ENCODE peak calls at places on chromosomes 16 and 17, in ten cellular contexts. Y is choroid plexus epithelial cell, H is left ventricle myocardium inferior, L is prostate gland, T is SK-N-SH, G is tibial nerve, V is fibroblast of the aortic adventitia, J is heart right ventricle, S is fibroblast of villous mesenchyme, C is GM23248. U is an unnamed sample.
A peak's percentile ranks its signal among the peaks of the same experiment; 100 is the strongest.

GRCh38 chr17:60269417-60269816 is 119.6 kb downstream of the CA4 start:
- DNase-seq in Y (no peak), H (no peak), L (no peak), T (no peak), G (no peak), V (no peak), J (no peak), S (peak; percentile 42), C (no peak), U (no peak)

GRCh38 chr17:77708936-77709335 is 249.6 kb upstream of the TNRC6C start:
- DNase-seq in Y (no peak), H (no peak), L (no peak), T (no peak), G (no peak), V (no peak), J (no peak), S (no peak), C (no peak), U (peak; percentile 7)

GRCh38 chr17:50479522-50480141 is 972 bp downstream of the RSAD1 start:
- DNase-seq in Y (peak; percentile 81), H (peak; percentile 70), L (peak; percentile 79), T (peak; percentile 95), G (peak; percentile 59), V (peak; percentile 72), J (peak; percentile 69), S (peak; percentile 77), C (peak; percentile 93), U (peak; percentile 75)

GRCh38 chr17:34382586-34383224 is 19.7 kb upstream of the CCL1 start:
- DNase-seq in Y (no peak), H (no peak), L (no peak), T (peak; percentile 16), G (no peak), V (peak; percentile 17), J (no peak), S (no peak), C (no peak), U (no peak)

GRCh38 chr16:50389900-50390896 is 21.4 kb upstream of the BRD7 start:
- DNase-seq in Y (no peak), H (no peak), L (no peak), T (peak; percentile 61), G (no peak), V (no peak), J (no peak), S (no peak), C (no peak), U (no peak)

GRCh38 chr16:19281246-19281645 is 4.3 kb upstream of the CLEC19A start:
- DNase-seq in Y (no peak), H (no peak), L (no peak), T (no peak), G (no peak), V (no peak), J (no peak), S (no peak), C (no peak), U (no peak)

GRCh38 chr16:87086575-87086974 is 230.6 kb downstream of the C16orf95 start:
- DNase-seq in Y (peak; percentile 69), H (no peak), L (no peak), T (no peak), G (no peak), V (peak; percentile 77), J (no peak), S (no peak), C (peak; percentile 9), U (no peak)

GRCh38 chr17:77491921-77492445 is 351.2 kb downstream of the SEC14L1 start:
- DNase-seq in Y (no peak), H (peak; percentile 11), L (no peak), T (no peak), G (no peak), V (no peak), J (no peak), S (no peak), C (no peak), U (no peak)

GRCh38 chr17:31321971-31322370 is 549 bp upstream of the EVI2A start:
- DNase-seq in Y (no peak), H (no peak), L (no peak), T (no peak), G (no peak), V (no peak), J (no peak), S (no peak), C (no peak), U (no peak)

GRCh38 chr17:31321481-31321880 is at the start of gene EVI2A:
- DNase-seq in Y (peak; percentile 90), H (no peak), L (no peak), T (no peak), G (no peak), V (peak; percentile 87), J (no peak), S (peak; percentile 72), C (peak; percentile 80), U (no peak)

GRCh38 chr17:31320231-31320630 is 1.2 kb downstream of the EVI2A start:
- DNase-seq in Y (no peak), H (no peak), L (no peak), T (no peak), G (no peak), V (peak; percentile 14), J (no peak), S (no peak), C (no peak), U (no peak)

GRCh38 chr17:31319253-31319661 is 2.2 kb downstream of the EVI2A start:
- DNase-seq in Y (no peak), H (no peak), L (no peak), T (no peak), G (no peak), V (no peak), J (no peak), S (no peak), C (no peak), U (no peak)

GRCh38 chr17:31320791-31321190 is 631 bp downstream of the EVI2A start:
- DNase-seq in Y (peak; percentile 50), H (no peak), L (no peak), T (peak; percentile 10), G (no peak), V (peak; percentile 49), J (no peak), S (peak; percentile 74), C (peak; percentile 10), U (no peak)
- H3K4me3 ChIP-seq in Y (peak overlapping the region; percentile 9), H (peak overlapping the region; percentile 32), L (no peak overlapping the region), T (no peak overlapping the region), G (no peak overlapping the region), V (peak overlapping the region; percentile 58), J (peak overlapping the region; percentile 5), S (no peak overlapping the region), C (peak overlapping the region; percentile 39), U (peak overlapping the region; percentile 1)

GRCh38 chr17:75771334-75772281 is 6.6 kb upstream of the GALK1 start:
- DNase-seq in Y (peak; percentile 61), H (no peak), L (no peak), T (no peak), G (no peak), V (peak; percentile 41), J (no peak), S (no peak), C (no peak), U (peak; percentile 45)
- H3K4me3 ChIP-seq in Y (no peak overlapping the region), H (no peak overlapping the region), L (no peak overlapping the region), T (no peak overlapping the region), G (no peak overlapping the region), V (no peak overlapping the region), J (no peak overlapping the region), S (no peak overlapping the region), C (no peak overlapping the region), U (no peak overlapping the region)

DNA sequence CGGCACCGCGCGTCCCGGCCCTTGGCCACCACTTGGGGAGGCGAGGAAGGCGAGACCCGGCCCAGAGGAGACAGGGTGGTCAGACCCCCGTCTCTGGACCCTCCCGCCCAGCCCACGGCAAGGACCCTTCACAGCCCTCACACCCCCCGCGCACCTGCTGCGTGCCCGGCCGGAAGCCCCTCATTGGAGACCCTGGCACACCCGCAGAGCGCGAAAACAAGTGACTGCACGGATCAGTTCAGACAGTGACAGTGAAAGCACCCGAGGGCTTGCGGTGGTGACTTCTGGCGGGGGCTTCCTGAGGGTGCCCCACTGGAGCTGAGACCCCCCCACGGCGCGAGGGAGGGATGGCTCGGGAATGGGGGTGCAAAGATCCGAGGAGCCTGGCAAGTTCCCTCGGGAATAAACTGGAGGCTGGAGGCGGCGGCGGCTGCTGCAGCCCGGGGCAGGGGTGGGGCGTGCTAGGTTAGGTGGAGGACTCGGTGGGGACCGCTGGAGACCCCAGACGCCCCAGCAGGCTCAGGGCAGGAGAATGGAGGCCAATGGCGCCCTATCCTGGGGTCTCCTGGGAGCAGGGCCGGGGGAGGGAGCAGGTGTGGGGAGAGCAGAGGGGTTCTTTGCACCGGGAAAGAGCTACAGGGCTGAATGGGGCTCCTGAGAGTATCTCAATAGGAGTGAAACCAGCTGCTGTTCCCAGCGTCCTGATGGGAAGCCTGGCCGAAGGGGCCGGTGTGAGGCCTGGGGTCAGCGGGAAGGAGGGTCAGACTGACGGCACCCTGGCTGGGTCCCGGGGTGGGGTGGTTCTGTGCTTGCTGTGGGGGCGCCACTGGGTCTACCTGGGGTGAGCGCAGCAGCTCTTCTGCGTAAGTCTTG is 824 bp upstream of the FBXL16 start:
- DNase-seq in Y (no peak), H (no peak), L (no peak), T (no peak), G (no peak), V (no peak), J (no peak), S (no peak), C (no peak), U (no peak)
- H3K4me3 ChIP-seq in Y (no peak overlapping the region), H (peak overlapping the region; percentile 21), L (no peak overlapping the region), T (peak overlapping the region; percentile 78), G (no peak overlapping the region), V (no peak overlapping the region), J (no peak overlapping the region), S (no peak overlapping the region), C (no peak overlapping the region), U (no peak overlapping the region)

DNA sequence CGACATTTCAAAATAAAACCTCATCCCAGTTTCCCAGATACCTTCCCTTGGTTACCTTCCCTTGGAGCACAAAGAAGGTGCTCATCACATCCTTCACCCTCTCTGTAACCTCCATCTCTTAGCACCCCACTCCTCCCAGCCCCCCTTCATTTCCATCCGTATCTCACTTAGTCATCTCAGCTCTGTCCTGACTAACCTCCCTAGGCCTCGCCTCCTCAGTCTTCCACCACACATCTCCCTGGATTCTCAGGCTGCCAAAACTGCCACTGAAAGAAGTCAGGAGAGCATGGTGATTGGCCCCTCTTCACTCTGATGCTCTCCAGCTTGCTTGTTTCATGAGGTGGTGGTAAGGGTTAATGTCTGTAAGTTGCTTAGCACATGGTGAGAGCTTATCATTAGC is 2.3 kb downstream of the ZFP3 start:
- DNase-seq in Y (no peak), H (no peak), L (no peak), T (no peak), G (no peak), V (no peak), J (no peak), S (no peak), C (peak; percentile 16), U (no peak)
- H3K4me3 ChIP-seq in Y (no peak overlapping the region), H (no peak overlapping the region), L (no peak overlapping the region), T (no peak overlapping the region), G (no peak overlapping the region), V (no peak overlapping the region), J (no peak overlapping the region), S (no peak overlapping the region), C (no peak overlapping the region), U (no peak overlapping the region)

U was measured in breast epithelium.